ENCODE peak calls at places on chromosomes 3 and 15, in six cellular contexts. Z is NCI-H1092; X is stimulated activated CD4-positive, alpha-beta T cell treated with anti-CD3 and anti-CD28 coated beads, Interleukin-15, amount 100 ng/mL, for 1 hour; T is T47D; J is retina; M is activated CD8-positive, alpha-beta T cell treated with anti-CD3 and anti-CD28 coated beads for 36 hours. S is an unnamed sample.

GRCh38 chr3:168794427-168794826 is 698.7 kb upstream of the GOLIM4 start:
- DNase-seq in J (no peak), X (no peak), Z (no peak), M (no peak), T (no peak), S (no peak)

GRCh38 chr15:77527831-77528231 is 104.9 kb downstream of the LINGO1 start:
- DNase-seq in M (no peak), T (no peak), X (no peak), J (no peak), Z (no peak), S (no peak)

GRCh38 chr3:15326037-15326436 is 6.3 kb downstream of the SH3BP5 start:
- DNase-seq in M (no peak), T (no peak), Z (no peak), X (no peak), J (no peak), S (no peak)

GRCh38 chr3:197363553-197364409 is 65.4 kb upstream of the DLG1 start:
- DNase-seq in M (no peak), J (no peak), Z (no peak), X (no peak), T (no peak), S (peak; percentile 15)

GRCh38 chr15:76221085-76221767 is 90.0 kb downstream of the ETFA start:
- DNase-seq in T (no peak), J (no peak), X (no peak), M (no peak), Z (no peak), S (no peak)

GRCh38 chr3:37968784-37969600 is 21.6 kb upstream of the VILL start:
- DNase-seq in X (no peak), Z (no peak), J (no peak), T (no peak), M (no peak), S (no peak)

GRCh38 chr3:17140670-17141505 is 256.1 kb downstream of the PLCL2 start:
- DNase-seq in M (no peak), X (no peak), T (no peak), J (no peak), Z (no peak), S (no peak)

GRCh38 chr15:94580186-94580585 is 348.8 kb downstream of the MCTP2 start:
- DNase-seq in Z (no peak), M (no peak), X (no peak), J (peak; percentile 61), T (no peak), S (no peak)

GRCh38 chr15:58475573-58476524 is 44.1 kb downstream of the LIPC start:
- DNase-seq in X (no peak), J (peak; percentile 57), T (no peak), M (no peak), Z (peak; percentile 86), S (peak; percentile 64)

GRCh38 chr3:188507244-188507720 is 353.3 kb downstream of the LPP start:
- DNase-seq in Z (no peak), M (no peak), X (no peak), J (no peak), T (no peak), S (no peak)

GRCh38 chr15:80606571-80606970 is 88.5 kb upstream of the ABHD17C start:
- DNase-seq in M (no peak), Z (no peak), J (no peak), X (no peak), T (no peak), S (no peak)

GRCh38 chr3:171306631-171307030 is 153.6 kb downstream of the TNIK start:
- DNase-seq in M (no peak), T (no peak), Z (no peak), X (no peak), J (no peak), S (no peak)

GRCh38 chr15:55250951-55251350 is 38.7 kb downstream of the RAB27A start:
- DNase-seq in M (no peak), Z (no peak), T (no peak), X (no peak), J (no peak), S (no peak)

GRCh38 chr3:129182390-129183180 is 1.1 kb downstream of the CNBP start:
- DNase-seq in T (no peak), J (no peak), X (no peak), Z (no peak), M (peak; percentile 54), S (no peak)

GRCh38 chr15:101232677-101233076 is 19.2 kb downstream of the CHSY1 start:
- DNase-seq in J (no peak), X (no peak), T (no peak), Z (no peak), M (no peak), S (no peak)

GRCh38 chr3:192022412-192022811 is 561.4 kb downstream of the PYDC2 start:
- DNase-seq in M (no peak), J (no peak), T (no peak), Z (no peak), X (no peak), S (no peak)

GRCh38 chr15:80958818-80959495 is 30.7 kb downstream of the MESD start:
- DNase-seq in M (no peak), Z (no peak), J (no peak), T (no peak), X (no peak), S (no peak)

GRCh38 chr3:126763035-126763434 is 59.0 kb downstream of the CHCHD6 start:
- DNase-seq in Z (no peak), J (no peak), M (no peak), X (no peak), T (no peak), S (no peak)

GRCh38 chr3:152283492-152284381 is 15.0 kb downstream of the MBNL1 start:
- DNase-seq in M (no peak), X (no peak), J (no peak), Z (no peak), T (no peak), S (no peak)

GRCh38 chr3:176214758-176215157 is 982.5 kb downstream of the TBL1XR1 start:
- DNase-seq in Z (no peak), M (no peak), T (no peak), J (no peak), X (no peak), S (no peak)

GRCh38 chr3:185362850-185363661 is at the start of gene MAP3K13:
- DNase-seq in T (peak; percentile 89), M (peak; percentile 67), Z (peak; percentile 85), J (peak; percentile 91), X (no peak), S (peak; percentile 62)

GRCh38 chr3:150314248-150315027 is 93.7 kb upstream of the TSC22D2 start:
- DNase-seq in M (no peak), Z (no peak), T (peak; percentile 42), J (no peak), X (no peak), S (no peak)

GRCh38 chr3:5122741-5123706 is 932 bp downstream of the ARL8B start:
- DNase-seq in J (no peak), X (no peak), T (peak; percentile 46), M (no peak), Z (no peak), S (no peak)

GRCh38 chr3:38366082-38366481 is 19.5 kb downstream of the XYLB start:
- DNase-seq in J (no peak), M (no peak), T (no peak), X (no peak), Z (no peak), S (no peak)

GRCh38 chr3:157918402-157918801 is 187.8 kb downstream of the SHOX2 start:
- DNase-seq in X (no peak), J (no peak), Z (no peak), M (no peak), T (no peak), S (no peak)

GRCh38 chr15:77529394-77530159 is 103.1 kb downstream of the LINGO1 start:
- DNase-seq in Z (no peak), M (no peak), X (no peak), J (no peak), T (no peak), S (no peak)

GRCh38 chr15:35624881-35625280 is 78.9 kb upstream of the DPH6 start:
- DNase-seq in T (no peak), M (no peak), J (peak; percentile 32), X (no peak), Z (no peak), S (no peak)

GRCh38 chr15:65918357-65918920 is 49.1 kb downstream of the RAB11A start:
- DNase-seq in T (no peak), J (no peak), X (no peak), M (no peak), Z (no peak), S (no peak)

S was measured in natural killer cell treated with Interleukin-12 subunit alpha and Interleukin-12 subunit beta and Interleukin-15 and Interleukin-18, amount 100 ng/mL, for 72 hours.